ENCODE peak calls at places on chromosomes 7 and 10, in six cellular contexts. T is GM23248, S is progenitor cell of endocrine pancreas, O is AG08396, U is heart right ventricle, L is sigmoid colon. Y is an unnamed sample.
A peak's percentile ranks its signal among the peaks of the same experiment; 100 is the strongest.

GRCh38 chr7:146443102-146443501 is 326.5 kb downstream of the CNTNAP2 start:
- DNase-seq in T (no peak), S (no peak), O (no peak), U (no peak), L (no peak), Y (no peak)

GRCh38 chr10:126422561-126422960 is 34.3 kb upstream of the ADAM12 start:
- DNase-seq in T (peak; percentile 42), S (no peak), O (no peak), U (no peak), L (no peak), Y (peak; percentile 66)

GRCh38 chr10:100009793-100010676 is at the start of gene DNMBP:
- DNase-seq in T (peak; percentile 95), S (peak; percentile 79), O (peak; percentile 97), U (peak; percentile 88), L (peak; percentile 91), Y (peak; percentile 96)

GRCh38 chr10:31586708-31587107 is 267.7 kb downstream of the ZEB1 start:
- DNase-seq in T (no peak), S (no peak), O (no peak), U (no peak), L (peak; percentile 70), Y (no peak)

GRCh38 chr10:8975535-8975934 is 921.0 kb downstream of the GATA3 start:
- DNase-seq in T (no peak), S (no peak), O (no peak), U (no peak), L (no peak), Y (no peak)

GRCh38 chr7:30992414-30992813 is 28.7 kb downstream of the GHRHR start:
- DNase-seq in T (no peak), S (no peak), O (no peak), U (no peak), L (no peak), Y (no peak)

GRCh38 chr10:31823358-31823757 is 105.3 kb downstream of the ARHGAP12 start:
- DNase-seq in T (no peak), S (no peak), O (no peak), U (no peak), L (no peak), Y (no peak)

GRCh38 chr7:103116511-103116910 is 32.4 kb downstream of the NAPEPLD start:
- DNase-seq in T (no peak), S (no peak), O (no peak), U (no peak), L (no peak), Y (no peak)

GRCh38 chr7:139727151-139727705 is 50.6 kb downstream of the HIPK2 start:
- DNase-seq in T (peak; percentile 74), S (no peak), O (no peak), U (no peak), L (no peak), Y (peak; percentile 53)

GRCh38 chr10:50990568-50991495 is 83.5 kb upstream of the PRKG1 start:
- DNase-seq in T (peak; percentile 91), S (peak; percentile 17), O (peak; percentile 60), U (peak; percentile 49), L (peak; percentile 79), Y (peak; percentile 89)

GRCh38 chr7:44461387-44461786 is 29.1 kb downstream of the NUDCD3 start:
- DNase-seq in T (peak; percentile 78), S (no peak), O (peak; percentile 24), U (no peak), L (no peak), Y (no peak)

GRCh38 chr7:135385209-135385608 is 124.7 kb downstream of the CNOT4 start:
- DNase-seq in T (peak; percentile 70), S (no peak), O (no peak), U (no peak), L (no peak), Y (peak; percentile 70)

GRCh38 chr7:71477441-71477840 is 345.5 kb downstream of the GALNT17 start:
- DNase-seq in T (peak; percentile 12), S (no peak), O (no peak), U (no peak), L (no peak), Y (no peak)

Y was measured in adipocyte.